ENCODE peak calls at places on chromosome 2, in seven cellular contexts. R is lower lobe of right lung, X is psoas muscle, T is OCI-LY7, K is heart left ventricle, E is GM23248, A is PC-9. U is an unnamed sample.

GRCh38 chr2:185700883-185701282 is 37.7 kb upstream of the FSIP2 start:
- DNase-seq in X (no peak), T (no peak), R (no peak), K (no peak), E (no peak), A (no peak), U (no peak)

GRCh38 chr2:7011376-7012083 is 94.3 kb downstream of the RNF144A start:
- DNase-seq in K (no peak), R (no peak), A (no peak), E (peak; percentile 96), X (no peak), T (no peak), U (no peak)

GRCh38 chr2:19362094-19362649 is 3.7 kb upstream of the OSR1 start:
- DNase-seq in X (no peak), E (peak; percentile 57), T (peak; percentile 9), K (no peak), R (no peak), A (peak; percentile 43), U (peak; percentile 22)

GRCh38 chr2:23385351-23385747 is 370 bp downstream of the KLHL29 start:
- DNase-seq in T (peak; percentile 23), A (no peak), R (no peak), K (peak; percentile 71), X (peak; percentile 37), E (peak; percentile 80), U (peak; percentile 78)

GRCh38 chr2:231680284-231680991 is 27.9 kb upstream of the PTMA start:
- DNase-seq in E (peak; percentile 50), R (no peak), A (peak; percentile 64), T (no peak), K (no peak), X (peak; percentile 39), U (no peak)

GRCh38 chr2:15673919-15674636 is 82.4 kb downstream of the DDX1 start:
- DNase-seq in K (no peak), T (no peak), A (peak; percentile 39), E (peak; percentile 4), R (peak; percentile 60), X (no peak), U (no peak)

GRCh38 chr2:106575955-106576354 is 88.8 kb downstream of the CD8B2 start:
- DNase-seq in K (peak; percentile 76), T (no peak), A (no peak), X (peak; percentile 47), R (no peak), E (peak; percentile 67), U (peak; percentile 83)

GRCh38 chr2:196925768-196926561 is 542 bp downstream of the PGAP1 start:
- DNase-seq in K (peak; percentile 70), T (peak; percentile 9), A (no peak), X (peak; percentile 18), R (peak; percentile 49), E (peak; percentile 71), U (peak; percentile 37)

GRCh38 chr2:148252646-148253045 is 231.8 kb downstream of the MBD5 start:
- DNase-seq in R (no peak), E (no peak), X (no peak), A (no peak), K (no peak), T (no peak), U (no peak)

GRCh38 chr2:148257276-148257675 is 236.4 kb downstream of the MBD5 start:
- DNase-seq in E (no peak), K (no peak), X (no peak), A (no peak), R (no peak), T (no peak), U (no peak)

GRCh38 chr2:148251993-148252392 is 231.1 kb downstream of the MBD5 start:
- DNase-seq in T (no peak), X (no peak), R (no peak), A (no peak), E (no peak), K (no peak), U (no peak)

GRCh38 chr2:148255929-148256328 is 235.0 kb downstream of the MBD5 start:
- DNase-seq in T (no peak), K (no peak), X (no peak), A (no peak), R (peak; percentile 80), E (no peak), U (no peak)

GRCh38 chr2:148253716-148254115 is 232.8 kb downstream of the MBD5 start:
- DNase-seq in X (no peak), R (no peak), A (no peak), K (no peak), E (no peak), T (peak; percentile 51), U (no peak)
- H3K9me3 ChIP-seq in X (peaks cover 10% of the 10 kb centered on the region), R (peaks cover 7% of the 10 kb centered on the region), A (no peaks in the 10 kb centered on the region), K (no peaks in the 10 kb centered on the region), E (no peaks in the 10 kb centered on the region), T (peaks cover 18% of the 10 kb centered on the region), U (no peaks in the 10 kb centered on the region)

DNA sequence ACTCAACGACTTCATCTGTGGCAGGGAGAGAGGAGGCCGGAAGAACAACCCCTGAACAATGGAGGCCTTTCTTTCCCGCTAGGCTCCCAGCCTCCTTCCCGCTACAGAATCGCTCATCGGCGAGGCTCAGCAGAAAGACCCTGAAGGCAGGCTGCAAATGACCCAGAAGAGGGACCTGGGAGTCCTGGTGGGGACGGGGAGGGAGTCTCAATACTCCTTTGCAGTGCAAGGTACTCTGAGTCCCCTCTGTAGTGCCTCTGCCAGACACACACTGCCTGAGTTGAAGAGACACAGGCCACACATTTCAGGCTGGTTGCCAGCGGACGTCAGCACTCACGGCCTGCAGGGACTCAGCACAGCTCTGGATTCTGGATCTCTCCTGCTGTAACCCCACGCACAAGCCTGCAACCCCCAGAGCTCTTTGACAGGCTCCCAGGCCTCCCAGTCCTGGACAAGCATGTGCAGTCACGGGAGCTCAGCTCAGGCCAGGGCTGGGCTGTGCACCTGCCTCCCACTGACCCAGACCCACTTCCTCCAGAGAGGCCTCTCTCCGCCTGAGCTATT is 6.1 kb downstream of the GPR17 start:
- DNase-seq in X (peak; percentile 67), E (no peak), A (no peak), R (peak; percentile 49), K (peak; percentile 93), T (no peak), U (peak; percentile 92)
- H3K27ac ChIP-seq in X (peak overlapping the region; percentile 16), E (no peak overlapping the region), A (no peak overlapping the region), R (no peak overlapping the region), K (peak overlapping the region; percentile 59), T (no peak overlapping the region), U (peak overlapping the region; percentile 81)

DNA sequence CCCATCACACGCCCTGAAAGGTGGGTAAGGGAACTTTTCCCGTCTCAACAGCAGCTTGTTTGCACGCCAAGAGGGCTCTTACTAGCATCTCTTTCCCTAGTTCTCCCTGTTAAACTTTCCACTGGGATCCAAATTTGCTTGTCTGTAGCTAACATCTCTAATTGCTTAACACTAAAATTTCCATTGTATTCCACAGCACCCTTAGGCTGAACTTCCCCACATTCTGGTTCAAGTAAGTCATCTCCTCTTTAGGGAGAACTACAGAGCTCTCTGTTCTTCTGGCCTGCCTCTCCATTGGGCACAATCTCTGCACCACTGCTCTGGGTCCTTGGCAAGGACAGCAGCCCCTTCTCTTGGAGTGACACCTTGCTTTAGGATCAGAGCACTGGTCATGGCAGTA is 24.0 kb downstream of the UNC50 start:
- DNase-seq in E (no peak), R (no peak), T (no peak), X (no peak), K (no peak), A (no peak), U (no peak)
- H3K9me3 ChIP-seq in E (peaks cover 3% of the 10 kb centered on the region), R (no peaks in the 10 kb centered on the region), T (no peaks in the 10 kb centered on the region), X (no peaks in the 10 kb centered on the region), K (no peaks in the 10 kb centered on the region), A (no peaks in the 10 kb centered on the region), U (no peaks in the 10 kb centered on the region)

GRCh38 chr2:9752441-9753275 is 90.6 kb upstream of the TAF1B start:
- DNase-seq in T (no peak), X (no peak), K (no peak), R (no peak), A (peak; percentile 92), E (peak; percentile 96), U (no peak)
- H3K27ac ChIP-seq in T (no peak overlapping the region), X (no peak overlapping the region), K (peak overlapping the region; percentile 76), R (no peak overlapping the region), A (peak overlapping the region; percentile 99), E (peak overlapping the region; percentile 98), U (no peak overlapping the region)

GRCh38 chr2:202743613-202744012 is 108.8 kb downstream of the FAM117B start:
- DNase-seq in E (no peak), A (no peak), R (no peak), T (no peak), K (no peak), X (no peak), U (no peak)
- H3K9me3 ChIP-seq in E (no peaks in the 10 kb centered on the region), A (no peaks in the 10 kb centered on the region), R (no peaks in the 10 kb centered on the region), T (peaks cover 20% of the 10 kb centered on the region), K (peaks cover 21% of the 10 kb centered on the region), X (peaks cover 19% of the 10 kb centered on the region), U (no peaks in the 10 kb centered on the region)

DNA sequence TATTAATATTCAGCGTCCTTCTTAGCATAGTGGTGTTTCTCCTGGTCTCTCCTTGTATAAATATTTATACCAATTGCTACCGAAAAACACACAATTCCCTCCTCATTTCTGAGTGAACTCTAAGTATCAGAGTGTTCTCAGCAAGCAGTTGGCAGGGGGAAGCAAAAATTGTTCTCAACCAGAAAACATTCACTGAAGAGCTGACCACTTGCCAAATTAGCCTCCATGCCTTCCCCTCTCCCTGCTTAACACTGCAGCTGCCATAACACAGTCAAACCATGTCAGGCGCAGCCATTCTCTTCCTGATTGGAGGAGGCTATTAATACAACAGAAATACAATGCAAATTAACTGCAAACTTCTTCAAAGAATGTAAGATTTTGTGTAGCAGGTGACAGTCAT is 105.0 kb downstream of the COL6A3 start:
- DNase-seq in R (no peak), E (peak; percentile 25), X (no peak), T (no peak), A (no peak), K (no peak), U (no peak)
- H3K27ac ChIP-seq in R (no peak overlapping the region), E (no peak overlapping the region), X (peak overlapping the region; percentile 16), T (no peak overlapping the region), A (no peak overlapping the region), K (peak overlapping the region; percentile 9), U (no peak overlapping the region)

GRCh38 chr2:226180485-226180884 is 619.1 kb downstream of the IRS1 start:
- DNase-seq in K (no peak), A (no peak), X (no peak), R (peak; percentile 32), T (no peak), E (no peak), U (no peak)
- H3K9me3 ChIP-seq in K (peaks cover 9% of the 10 kb centered on the region), A (peaks cover 46% of the 10 kb centered on the region), X (peaks cover 35% of the 10 kb centered on the region), R (peaks cover 24% of the 10 kb centered on the region), T (no peaks in the 10 kb centered on the region), E (peaks cover 12% of the 10 kb centered on the region), U (peaks cover 2% of the 10 kb centered on the region)

GRCh38 chr2:172397136-172397825 is 30.1 kb upstream of the ITGA6 start:
- DNase-seq in X (no peak), E (peak; percentile 27), K (no peak), T (no peak), R (no peak), A (no peak), U (no peak)
- H3K27ac ChIP-seq in X (no peak overlapping the region), E (no peak overlapping the region), K (no peak overlapping the region), T (no peak overlapping the region), R (no peak overlapping the region), A (no peak overlapping the region), U (peak overlapping the region; percentile 23)

DNA sequence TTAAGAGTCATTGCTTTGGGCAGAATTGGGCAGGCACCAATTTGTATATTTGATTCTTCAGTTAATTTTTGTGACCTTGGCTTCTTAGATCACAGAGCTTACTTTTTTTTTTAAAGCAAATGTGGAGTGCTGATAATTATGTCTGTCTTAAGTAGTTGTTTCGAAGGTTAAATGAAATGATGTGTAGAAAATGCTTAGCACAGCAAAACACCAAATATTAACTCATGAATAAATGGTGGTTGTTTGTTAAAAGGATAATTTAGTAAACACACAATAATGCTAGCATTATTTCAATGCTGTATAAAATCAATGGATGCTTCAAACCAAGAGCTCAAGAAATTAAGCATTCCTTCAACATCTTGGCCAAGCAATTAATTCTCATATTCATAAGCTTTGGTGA is 143.4 kb downstream of the LPIN1 start:
- DNase-seq in T (no peak), R (no peak), E (no peak), X (no peak), K (no peak), A (no peak), U (no peak)
- H3K9me3 ChIP-seq in T (peaks cover 19% of the 10 kb centered on the region), R (peaks cover 19% of the 10 kb centered on the region), E (peaks cover 3% of the 10 kb centered on the region), X (peaks cover 14% of the 10 kb centered on the region), K (peaks cover 22% of the 10 kb centered on the region), A (peaks cover 16% of the 10 kb centered on the region), U (no peaks in the 10 kb centered on the region)

U was measured in right cardiac atrium.